ENCODE peak calls at places on chromosomes 2 and 18, in four cellular contexts. J is suprapubic skin, V is PC-9, R is upper lobe of right lung. E is an unnamed sample.

GRCh38 chr2:23673830-23674679 is 252.9 kb downstream of the ATAD2B start:
- DNase-seq in J (no peak), V (no peak), R (no peak), E (no peak)

GRCh38 chr2:166239548-166239947 is 111.7 kb upstream of the SCN1A start:
- DNase-seq in V (peak; percentile 66), R (no peak), J (no peak), E (peak; percentile 54)

GRCh38 chr2:203346624-203347023 is 18.4 kb downstream of the ABI2 start:
- DNase-seq in J (no peak), V (no peak), R (no peak), E (no peak)

GRCh38 chr2:191833356-191833755 is 13.5 kb downstream of the CAVIN2 start:
- DNase-seq in J (no peak), R (no peak), V (no peak), E (no peak)

GRCh38 chr18:59835656-59836379 is 64.0 kb upstream of the PMAIP1 start:
- DNase-seq in J (no peak), V (no peak), R (no peak), E (no peak)

GRCh38 chr18:68461635-68462034 is 253.3 kb downstream of the TMX3 start:
- DNase-seq in R (no peak), V (no peak), J (no peak), E (no peak)

GRCh38 chr2:176163655-176164021 is 6.5 kb downstream of the HOXD3 start:
- DNase-seq in R (no peak), J (no peak), V (no peak), E (no peak)

GRCh38 chr18:58848685-58849084 is 16.0 kb upstream of the ZNF532 start:
- DNase-seq in J (no peak), V (peak; percentile 57), R (no peak), E (no peak)

GRCh38 chr2:29923110-29923721 is 1.8 kb upstream of the ALK start:
- DNase-seq in J (no peak), V (peak; percentile 53), R (no peak), E (no peak)

GRCh38 chr2:101622633-101623521 is 74.6 kb upstream of the MAP4K4 start:
- DNase-seq in V (no peak), J (no peak), R (no peak), E (no peak)

GRCh38 chr2:144511945-144512344 is 8.0 kb downstream of the ZEB2 start:
- DNase-seq in J (no peak), R (no peak), V (no peak), E (no peak)

GRCh38 chr2:195316485-195316884 is 340.5 kb upstream of the SLC39A10 start:
- DNase-seq in J (no peak), R (no peak), V (no peak), E (no peak)

GRCh38 chr2:7209776-7210555 is 292.8 kb downstream of the RNF144A start:
- DNase-seq in V (no peak), J (no peak), R (no peak), E (no peak)

GRCh38 chr18:44589709-44590108 is 91.0 kb upstream of the SETBP1 start:
- DNase-seq in J (no peak), R (no peak), V (peak; percentile 60), E (no peak)

GRCh38 chr18:59988098-59988706 is 88.4 kb downstream of the PMAIP1 start:
- DNase-seq in V (peak; percentile 50), R (no peak), J (no peak), E (no peak)

GRCh38 chr2:113974727-113975126 is 84.8 kb downstream of the ACTR3 start:
- DNase-seq in V (no peak), J (no peak), R (no peak), E (no peak)

GRCh38 chr2:185618630-185619029 is 120.0 kb upstream of the FSIP2 start:
- DNase-seq in R (no peak), J (no peak), V (no peak), E (no peak)

GRCh38 chr18:22348521-22349316 is 69.0 kb downstream of the CTAGE1 start:
- DNase-seq in V (peak; percentile 81), J (no peak), R (peak; percentile 87), E (no peak)

GRCh38 chr2:1855150-1855549 is 110.8 kb upstream of the PXDN start:
- DNase-seq in R (no peak), J (no peak), V (no peak), E (no peak)

GRCh38 chr18:77131652-77132368 is 773 bp downstream of the MBP start:
- DNase-seq in J (peak; percentile 86), V (no peak), R (peak; percentile 91), E (no peak)

GRCh38 chr2:101150306-101151140 is 659 bp downstream of the TBC1D8 start:
- DNase-seq in R (peak; percentile 76), J (peak; percentile 73), V (no peak), E (no peak)

DNA sequence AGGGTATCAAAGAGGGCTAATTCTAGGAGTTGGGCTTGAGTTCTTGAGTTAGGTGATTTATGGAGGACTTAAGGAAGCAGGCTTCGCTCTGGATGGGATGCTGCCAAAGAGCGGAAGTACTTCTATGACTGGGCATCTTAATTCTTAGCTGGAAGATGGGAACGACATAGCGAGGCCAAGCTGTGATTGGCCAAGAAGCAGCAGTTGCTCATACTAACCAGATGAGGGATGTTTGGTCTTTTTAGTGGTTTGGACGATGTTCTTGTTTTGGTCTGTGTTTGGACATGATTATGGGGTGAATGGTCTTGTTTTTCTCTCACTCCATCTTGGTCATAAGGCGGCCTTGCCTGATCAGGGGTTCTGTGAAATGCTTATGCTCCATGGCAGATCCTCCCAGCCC is 133.7 kb downstream of the MSH2 start:
- DNase-seq in V (no peak), R (no peak), J (no peak), E (no peak)
- TF ChIP-seq CTCF in V (no peak), R (no peak), J (no peak), E (no peak)

GRCh38 chr2:128466377-128467175 is 147.9 kb upstream of the HS6ST1 start:
- DNase-seq in V (no peak), R (peak; percentile 44), J (peak; percentile 58), E (no peak)

GRCh38 chr2:128467321-128467901 is 148.7 kb upstream of the HS6ST1 start:
- DNase-seq in V (no peak), J (no peak), R (peak; percentile 54), E (no peak)

GRCh38 chr2:128469875-128470274 is 151.2 kb upstream of the HS6ST1 start:
- DNase-seq in V (no peak), J (peak; percentile 6), R (peak; percentile 30), E (no peak)

GRCh38 chr2:128468186-128468585 is 149.5 kb upstream of the HS6ST1 start:
- DNase-seq in J (peak; percentile 44), V (no peak), R (peak; percentile 39), E (no peak)

DNA sequence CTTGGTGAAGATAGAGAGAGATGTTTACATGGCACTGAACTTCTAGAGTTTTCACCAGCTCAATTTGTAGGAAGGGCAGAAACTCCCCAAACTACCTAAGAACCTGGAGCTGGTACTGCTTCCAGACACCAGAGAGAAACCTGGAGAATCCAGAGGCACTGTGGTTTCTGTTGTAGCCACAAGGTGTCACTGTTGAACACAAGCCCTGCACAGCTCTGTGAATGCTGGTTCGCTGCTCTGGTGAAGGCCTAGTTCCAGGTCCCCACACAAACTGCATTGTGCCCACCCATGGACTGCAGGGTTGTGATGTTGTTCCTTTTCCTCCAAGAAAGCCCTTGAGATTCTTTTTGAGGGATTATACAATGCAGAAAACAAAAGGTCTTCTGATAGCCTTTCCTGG is 150.5 kb upstream of the HS6ST1 start:
- DNase-seq in J (peak; percentile 15), R (no peak), V (no peak), E (no peak)
- H3K9me3 ChIP-seq in J (peaks cover 10% of the 10 kb centered on the region), R (peaks cover 6% of the 10 kb centered on the region), V (peaks cover 23% of the 10 kb centered on the region), E (peaks cover 4% of the 10 kb centered on the region)

GRCh38 chr2:199364153-199364552 is 93.6 kb downstream of the SATB2 start:
- DNase-seq in R (no peak), V (no peak), J (no peak), E (no peak)
- TF ChIP-seq CTCF in R (no peak), V (no peak), J (no peak), E (no peak)

GRCh38 chr2:6183231-6183630 is 491.0 kb downstream of the SOX11 start:
- DNase-seq in V (no peak), J (no peak), R (no peak), E (no peak)
- H3K9me3 ChIP-seq in V (no peaks in the 10 kb centered on the region), J (peaks cover 2% of the 10 kb centered on the region), R (no peaks in the 10 kb centered on the region), E (no peaks in the 10 kb centered on the region)

GRCh38 chr18:10076502-10077030 is 162.8 kb downstream of the VAPA start:
- DNase-seq in V (peak; percentile 46), R (no peak), J (no peak), E (no peak)
- TF ChIP-seq CTCF in V (no peak), R (no peak), J (no peak), E (no peak)

GRCh38 chr2:65049010-65049639 is 7.1 kb upstream of the CEP68 start:
- DNase-seq in J (peak; percentile 9), R (no peak), V (peak; percentile 76), E (no peak)
- H3K9me3 ChIP-seq in J (no peaks in the 10 kb centered on the region), R (peaks cover 3% of the 10 kb centered on the region), V (peaks cover 8% of the 10 kb centered on the region), E (no peaks in the 10 kb centered on the region)

GRCh38 chr2:127700527-127701192 is 637 bp upstream of the SFT2D3 start:
- DNase-seq in R (peak; percentile 92), V (peak; percentile 95), J (peak; percentile 84), E (no peak)

GRCh38 chr2:127702395-127703009 is 1.2 kb downstream of the SFT2D3 start:
- DNase-seq in V (no peak), J (no peak), R (no peak), E (no peak)

GRCh38 chr2:127703282-127703681 is 2.0 kb downstream of the SFT2D3 start:
- DNase-seq in J (no peak), R (no peak), V (no peak), E (no peak)

GRCh38 chr2:127701193-127701650 is at the start of gene SFT2D3:
- DNase-seq in V (peak; percentile 89), R (peak; percentile 97), J (peak; percentile 94), E (peak; percentile 85)

GRCh38 chr2:127701651-127702394 is 526 bp downstream of the SFT2D3 start:
- DNase-seq in J (peak; percentile 87), R (peak; percentile 92), V (peak; percentile 74), E (no peak)
- TF ChIP-seq CTCF in J (peak; percentile 33), R (peak; percentile 31), V (no peak), E (peak; percentile 14)

GRCh38 chr2:217756375-217757107 is 246.3 kb downstream of the TNS1 start:
- DNase-seq in J (no peak), R (peak; percentile 85), V (no peak), E (no peak)

GRCh38 chr2:217757108-217757463 is 245.7 kb downstream of the TNS1 start:
- DNase-seq in J (no peak), R (no peak), V (no peak), E (no peak)

GRCh38 chr2:217766356-217766755 is 236.4 kb downstream of the TNS1 start:
- DNase-seq in R (no peak), V (no peak), J (no peak), E (no peak)

GRCh38 chr2:217759991-217760390 is 242.8 kb downstream of the TNS1 start:
- DNase-seq in J (no peak), V (no peak), R (no peak), E (no peak)

DNA sequence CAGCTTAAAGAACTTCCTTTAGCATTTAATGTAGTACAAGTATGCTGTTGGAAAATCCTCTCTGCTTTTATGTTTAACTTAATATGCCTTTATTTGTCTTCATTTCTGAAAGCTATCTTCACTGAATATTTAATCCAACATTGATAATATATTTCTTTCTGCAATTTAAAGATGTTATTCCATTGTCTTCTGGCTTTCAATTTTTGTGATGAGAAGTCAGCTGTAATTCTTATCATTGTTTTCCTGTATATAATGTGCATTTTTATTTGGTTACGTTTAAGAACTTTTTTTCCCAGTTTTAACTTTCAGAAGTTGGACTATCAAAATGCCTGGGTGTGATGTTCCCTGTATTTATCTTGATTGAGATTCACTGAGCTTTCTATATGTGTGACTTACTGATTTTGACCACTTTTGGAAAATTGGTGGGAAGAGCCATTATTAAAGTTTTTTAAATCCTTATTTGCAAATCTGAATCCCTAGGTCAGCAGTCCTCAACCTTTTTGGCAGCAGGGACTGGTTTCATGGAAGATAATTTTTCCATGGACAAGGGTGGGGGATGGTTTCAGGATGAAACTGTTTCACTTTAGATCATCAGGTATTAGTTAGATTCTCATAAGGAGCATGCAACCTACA is 241.0 kb downstream of the TNS1 start:
- DNase-seq in R (no peak), V (no peak), J (no peak), E (no peak)
- H3K9me3 ChIP-seq in R (no peaks in the 10 kb centered on the region), V (peaks cover 6% of the 10 kb centered on the region), J (peaks cover 13% of the 10 kb centered on the region), E (peaks cover 9% of the 10 kb centered on the region)

E was measured in RWPE2.